ENCODE peak calls at places on chromosomes 16 and 17, in nine cellular contexts. P is foreskin keratinocyte; H is fibroblast of lung; A is CD4-positive, alpha-beta T cell; N is upper lobe of left lung; W is tibial artery; S is thoracic aorta; I is IMR-90; D is DND-41. V is an unnamed sample.
A peak's percentile ranks its signal among the peaks of the same experiment; 100 is the strongest.

GRCh38 chr16:50366126-50366525 is 2.7 kb downstream of the BRD7 start:
- DNase-seq in D (no peak), A (no peak), W (no peak), H (no peak), P (no peak), N (no peak), S (no peak), I (no peak), V (no peak)

GRCh38 chr16:73768786-73769203 is 527.8 kb upstream of the PSMD7 start:
- DNase-seq in I (no peak), W (peak; percentile 88), D (no peak), P (no peak), S (peak; percentile 16), A (no peak), N (no peak), H (no peak), V (peak; percentile 22)

GRCh38 chr17:46003907-46004748 is 5.1 kb downstream of the STH start:
- DNase-seq in I (peak; percentile 5), H (peak; percentile 18), W (peak; percentile 73), D (no peak), A (no peak), S (no peak), P (no peak), N (no peak), V (no peak)

GRCh38 chr17:66580601-66581385 is 254.1 kb upstream of the CACNG5 start:
- DNase-seq in W (no peak), I (peak; percentile 28), D (no peak), H (no peak), P (no peak), A (no peak), N (peak; percentile 39), S (no peak), V (peak; percentile 19)

GRCh38 chr17:63082952-63083351 is 116.9 kb downstream of the TANC2 start:
- DNase-seq in N (no peak), A (no peak), I (peak; percentile 55), H (peak; percentile 56), W (no peak), D (no peak), P (no peak), S (no peak), V (peak; percentile 39)

GRCh38 chr17:48612854-48613691 is 2.0 kb downstream of the HOXB8 start:
- DNase-seq in D (no peak), N (no peak), W (no peak), A (peak; percentile 34), H (peak; percentile 19), S (no peak), I (peak; percentile 61), P (no peak), V (no peak)

GRCh38 chr17:15168379-15168778 is 96.7 kb downstream of the PMP22 start:
- DNase-seq in D (no peak), H (no peak), A (no peak), S (no peak), P (no peak), I (no peak), N (no peak), W (no peak), V (no peak)

GRCh38 chr17:72697602-72698146 is 394.8 kb downstream of the SLC39A11 start:
- DNase-seq in W (no peak), I (peak; percentile 25), S (no peak), P (no peak), D (no peak), H (no peak), A (no peak), N (no peak), V (no peak)

GRCh38 chr17:83095016-83095415 is 15.6 kb downstream of the METRNL start:
- DNase-seq in P (no peak), A (no peak), W (no peak), I (no peak), H (no peak), S (no peak), D (no peak), N (no peak), V (no peak)

GRCh38 chr17:50205111-50205821 is 3.8 kb upstream of the COL1A1 start:
- DNase-seq in I (peak; percentile 60), P (no peak), H (peak; percentile 63), W (peak; percentile 77), S (no peak), D (no peak), A (no peak), N (no peak), V (no peak)

GRCh38 chr16:65786916-65787315 is 579.6 kb upstream of the CDH5 start:
- DNase-seq in H (peak; percentile 15), D (no peak), S (no peak), N (no peak), W (no peak), I (no peak), P (no peak), A (no peak), V (no peak)

GRCh38 chr17:55817273-55817709 is 66.4 kb downstream of the PCTP start:
- DNase-seq in D (no peak), A (no peak), I (no peak), N (no peak), S (no peak), W (no peak), H (no peak), P (no peak), V (no peak)

GRCh38 chr17:39252788-39253460 is 27.2 kb upstream of the STAC2 start:
- DNase-seq in D (no peak), W (peak; percentile 20), A (no peak), N (no peak), P (no peak), H (no peak), S (no peak), I (no peak), V (no peak)

GRCh38 chr17:52376137-52376536 is 217.6 kb upstream of the CA10 start:
- DNase-seq in H (no peak), A (no peak), S (no peak), D (no peak), N (no peak), P (no peak), W (no peak), I (no peak), V (no peak)

GRCh38 chr17:45743626-45744326 is 40.3 kb upstream of the CRHR1 start:
- DNase-seq in N (no peak), D (no peak), P (no peak), S (no peak), I (no peak), A (no peak), W (peak; percentile 45), H (no peak), V (no peak)

GRCh38 chr17:46818319-46818928 is at the start of gene WNT3:
- DNase-seq in N (no peak), W (no peak), P (no peak), H (no peak), I (no peak), S (no peak), D (no peak), A (peak; percentile 44), V (no peak)

GRCh38 chr17:40931311-40931710 is 6.1 kb downstream of the KRT23 start:
- DNase-seq in I (no peak), P (peak; percentile 71), N (no peak), H (no peak), W (no peak), A (no peak), S (no peak), D (no peak), V (peak; percentile 72)

GRCh38 chr16:68267612-68268405 is 3.5 kb downstream of the SLC7A6 start:
- DNase-seq in P (no peak), S (no peak), A (no peak), W (no peak), H (no peak), I (no peak), N (no peak), D (no peak), V (no peak)

GRCh38 chr17:21677126-21677910 is 15.0 kb upstream of the KCNJ18 start:
- DNase-seq in S (no peak), A (no peak), N (no peak), W (no peak), D (no peak), P (no peak), I (no peak), H (no peak), V (no peak)

DNA sequence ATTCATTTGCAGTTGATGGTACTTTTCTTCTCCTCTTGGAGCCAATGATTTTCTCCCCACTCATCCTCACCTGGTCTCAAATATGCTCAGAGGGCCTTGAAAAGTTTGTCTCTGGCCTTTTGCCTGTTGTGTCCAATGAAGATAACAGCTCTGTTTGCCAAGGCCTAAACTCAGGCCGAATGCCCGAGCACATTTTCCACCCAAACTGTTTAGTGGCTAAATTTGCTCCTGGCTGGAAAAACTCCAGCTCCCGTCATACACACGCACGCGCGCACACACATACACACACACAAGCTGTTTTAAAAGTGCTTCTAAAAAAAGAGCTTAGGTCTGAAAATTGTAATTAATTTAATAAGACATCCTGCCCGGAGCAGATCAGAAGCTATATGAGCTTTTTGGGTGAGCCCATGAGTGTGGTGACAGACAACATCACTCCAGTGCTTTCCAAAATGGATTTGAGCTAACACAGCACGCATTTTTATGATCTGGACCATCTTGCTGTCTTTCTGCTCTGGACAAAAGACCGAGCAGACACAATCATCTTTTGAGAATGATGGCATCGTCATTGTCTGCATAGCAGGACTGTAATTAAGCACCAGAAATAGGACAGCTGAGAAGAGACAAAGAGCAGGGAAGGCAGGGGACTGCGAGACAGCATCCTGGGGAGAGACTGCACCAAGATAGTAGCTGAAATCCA is 48.9 kb downstream of the IRX6 start:
- DNase-seq in A (no peak), S (no peak), D (no peak), H (no peak), N (no peak), W (no peak), P (no peak), I (no peak), V (no peak)
- H3K27me3 ChIP-seq in A (peaks cover 36% of the 10 kb centered on the region), S (no peaks in the 10 kb centered on the region), D (peaks cover 4% of the 10 kb centered on the region), H (peaks cover 2% of the 10 kb centered on the region), N (no peaks in the 10 kb centered on the region), W (no peaks in the 10 kb centered on the region), P (peaks cover 22% of the 10 kb centered on the region), I (peaks cover 17% of the 10 kb centered on the region), V (peaks cover 3% of the 10 kb centered on the region)

GRCh38 chr17:42744283-42744805 is 496 bp downstream of the EZH1 start:
- DNase-seq in I (peak; percentile 41), D (peak; percentile 81), W (peak; percentile 90), S (peak; percentile 28), H (peak; percentile 32), P (peak; percentile 73), N (peak; percentile 83), A (peak; percentile 49), V (peak; percentile 47)
- TF ChIP-seq CTCF in I (no peak), D (no peak), W (no peak), S (no peak), H (no peak), P (no peak), N (no peak), A (no peak), V (peak; percentile 5)

GRCh38 chr16:79271583-79271982 is 329.0 kb downstream of the MAF start:
- DNase-seq in W (no peak), H (no peak), A (no peak), I (no peak), D (no peak), P (no peak), N (no peak), S (no peak), V (no peak)
- H3K27me3 ChIP-seq in W (no peaks in the 10 kb centered on the region), H (no peaks in the 10 kb centered on the region), A (no peaks in the 10 kb centered on the region), I (no peaks in the 10 kb centered on the region), D (no peaks in the 10 kb centered on the region), P (no peaks in the 10 kb centered on the region), N (no peaks in the 10 kb centered on the region), S (no peaks in the 10 kb centered on the region), V (no peaks in the 10 kb centered on the region)

DNA sequence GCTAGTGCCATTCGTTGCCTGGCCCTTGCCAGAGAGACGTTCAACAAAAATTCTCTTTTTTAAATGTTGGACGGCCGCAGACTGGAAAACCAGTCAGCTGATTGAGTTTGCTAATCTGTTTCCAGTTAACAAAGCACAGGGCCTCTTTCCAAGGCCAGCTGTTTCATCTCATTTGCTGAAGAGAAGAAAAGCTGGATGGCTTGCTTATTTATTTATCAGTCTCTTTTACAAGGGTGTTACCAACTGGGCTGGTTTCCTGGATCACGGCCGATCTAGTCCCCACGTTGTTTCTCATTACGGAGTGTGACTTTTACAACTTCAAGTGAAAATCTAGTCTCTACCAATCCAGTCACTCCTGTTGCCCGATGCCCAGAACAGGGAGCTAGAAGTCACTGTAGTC is 418.6 kb upstream of the DYNLRB2 start:
- DNase-seq in N (peak; percentile 21), W (no peak), A (no peak), I (no peak), S (no peak), D (no peak), P (no peak), H (peak; percentile 67), V (no peak)
- TF ChIP-seq CTCF in N (no peak), W (no peak), A (no peak), I (no peak), S (no peak), D (no peak), P (no peak), H (no peak), V (no peak)

V was measured in bronchial epithelial cell.